ENCODE peak calls at places on chromosomes 5 and 9, in six cellular contexts. F is iris pigment epithelial cell, S is HuH-7, Z is GM12864, D is HS-5, Q is T-helper 9 cell. C is an unnamed sample.

GRCh38 chr5:51691538-51691937 is 308.3 kb downstream of the ISL1 start:
- DNase-seq in S (no peak), Q (no peak), D (no peak), Z (no peak), F (no peak), C (no peak)

GRCh38 chr9:130919559-130920145 is 19.4 kb downstream of the FIBCD1 start:
- DNase-seq in F (no peak), S (no peak), Z (no peak), Q (no peak), D (no peak), C (no peak)

GRCh38 chr9:15935661-15936315 is 382.9 kb downstream of the CCDC171 start:
- DNase-seq in D (peak; percentile 33), Z (no peak), S (no peak), F (peak; percentile 11), Q (no peak), C (no peak)

GRCh38 chr5:73115399-73116051 is 4.8 kb upstream of the TMEM171 start:
- DNase-seq in F (peak; percentile 94), Z (no peak), S (no peak), Q (no peak), D (peak; percentile 76), C (no peak)

GRCh38 chr9:113581865-113582697 is 118.6 kb downstream of the RGS3 start:
- DNase-seq in Z (peak; percentile 96), F (peak; percentile 56), S (no peak), D (no peak), Q (peak; percentile 52), C (no peak)

GRCh38 chr5:118653926-118654325 is 334.4 kb downstream of the DTWD2 start:
- DNase-seq in Z (no peak), D (no peak), F (no peak), S (no peak), Q (no peak), C (no peak)

GRCh38 chr9:83425240-83425639 is 113.0 kb downstream of the FRMD3 start:
- DNase-seq in D (no peak), S (no peak), Q (no peak), Z (no peak), F (no peak), C (no peak)

GRCh38 chr9:127931092-127931881 is 710 bp upstream of the PIP5KL1 start:
- DNase-seq in Q (no peak), Z (no peak), D (peak; percentile 33), F (peak; percentile 80), S (peak; percentile 71), C (no peak)

GRCh38 chr5:1342268-1342667 is 2.6 kb downstream of the CLPTM1L start:
- DNase-seq in F (no peak), Z (no peak), Q (no peak), D (no peak), S (no peak), C (no peak)

GRCh38 chr5:125190232-125191051 is 444.0 kb upstream of the ZNF608 start:
- DNase-seq in Q (no peak), Z (no peak), F (peak; percentile 26), S (no peak), D (no peak), C (no peak)

GRCh38 chr9:134965421-134965820 is 47.7 kb upstream of the FCN1 start:
- DNase-seq in Z (no peak), F (no peak), Q (no peak), S (no peak), D (no peak), C (no peak)

GRCh38 chr5:34866989-34867471 is 28.1 kb downstream of the TTC23L start:
- DNase-seq in D (no peak), Z (no peak), S (peak; percentile 17), Q (no peak), F (no peak), C (no peak)

GRCh38 chr9:72557549-72557948 is 36.1 kb downstream of the TMC1 start:
- DNase-seq in Z (no peak), S (no peak), Q (no peak), F (peak; percentile 95), D (peak; percentile 96), C (no peak)

GRCh38 chr5:58761418-58761817 is 178.5 kb downstream of the RAB3C start:
- DNase-seq in D (no peak), Z (no peak), F (no peak), Q (no peak), S (no peak), C (no peak)

GRCh38 chr9:127225747-127226646 is 38.6 kb upstream of the GARNL3 start:
- DNase-seq in F (no peak), Q (no peak), Z (no peak), S (no peak), D (no peak), C (no peak)

GRCh38 chr5:62786099-62786498 is 207.5 kb downstream of the LRRC70 start:
- DNase-seq in Z (no peak), S (no peak), D (no peak), Q (no peak), F (no peak), C (no peak)

GRCh38 chr9:132645711-132646110 is 24.1 kb downstream of the DDX31 start:
- DNase-seq in Q (no peak), S (no peak), Z (no peak), D (no peak), F (no peak), C (no peak)

GRCh38 chr9:89226076-89226475 is 47.5 kb upstream of the SHC3 start:
- DNase-seq in D (no peak), Z (no peak), F (peak; percentile 59), S (no peak), Q (no peak), C (no peak)

GRCh38 chr9:114386886-114387677 is 700 bp downstream of the AKNA start:
- DNase-seq in D (no peak), Z (no peak), S (no peak), Q (no peak), F (no peak), C (no peak)

GRCh38 chr5:167985373-167985772 is 306.1 kb upstream of the WWC1 start:
- DNase-seq in Z (no peak), Q (no peak), S (peak; percentile 12), F (no peak), D (no peak), C (no peak)

GRCh38 chr9:123763910-123764588 is 165.9 kb downstream of the DENND1A start:
- DNase-seq in D (peak; percentile 58), S (no peak), Q (no peak), F (peak; percentile 86), Z (no peak), C (no peak)